ENCODE peak calls at places on chromosomes 4 and X, in four cellular contexts. M is CD4-positive, alpha-beta T cell; T is left ventricle myocardium inferior; D is PC-3. J is an unnamed sample.

GRCh38 chrX:44542567-44543325 is at the start of gene FUNDC1:
- DNase-seq in M (peak), T (peak), D (peak), J (peak)

GRCh38 chr4:81651500-81651899 is 179.8 kb upstream of the RASGEF1B start:
- DNase-seq in M (no peak), T (no peak), D (no peak), J (no peak)

GRCh38 chr4:68951078-68951805 is at the start of gene UGT2A3:
- DNase-seq in M (no peak), T (no peak), D (no peak), J (no peak)

GRCh38 chrX:16100673-16101072 is 22.7 kb upstream of the GRPR start:
- DNase-seq in M (no peak), T (no peak), D (no peak), J (no peak)

GRCh38 chr4:119394826-119395225 is 72.9 kb upstream of the FABP2 start:
- DNase-seq in M (no peak), T (no peak), D (no peak), J (no peak)

GRCh38 chr4:62145276-62145675 is 945.1 kb downstream of the ADGRL3 start:
- DNase-seq in M (no peak), T (no peak), D (no peak), J (no peak)

GRCh38 chr4:102494603-102495002 is 6.6 kb upstream of the NFKB1 start:
- DNase-seq in M (no peak), T (no peak), D (no peak), J (no peak)

GRCh38 chr4:60822986-60823385 is 377.1 kb upstream of the ADGRL3 start:
- DNase-seq in M (no peak), T (no peak), D (no peak), J (no peak)

GRCh38 chrX:134423606-134424005 is 36.4 kb upstream of the HPRT1 start:
- DNase-seq in M (no peak), T (no peak), D (peak), J (peak)

GRCh38 chr4:151865327-151865726 is 104.5 kb upstream of the GATB start:
- DNase-seq in M (no peak), T (peak), D (no peak), J (no peak)

GRCh38 chrX:12799118-12799517 is 7.9 kb downstream of the PRPS2 start:
- DNase-seq in M (no peak), T (no peak), D (no peak), J (no peak)

GRCh38 chr4:180832086-180832485 is 1411.1 kb upstream of the TENM3 start:
- DNase-seq in M (no peak), T (no peak), D (peak), J (no peak)
- TF ChIP-seq CTCF in M (no peak), T (no peak), D (peak), J (no peak)

GRCh38 chr4:122577808-122578781 is 42.8 kb downstream of the IL21 start:
- DNase-seq in M (peak), T (no peak), D (peak), J (peak)

GRCh38 chr4:122576261-122577188 is 44.3 kb downstream of the IL21 start:
- DNase-seq in M (no peak), T (no peak), D (peak), J (peak)

GRCh38 chr4:122577189-122577553 is 43.7 kb downstream of the IL21 start:
- DNase-seq in M (no peak), T (no peak), D (no peak), J (no peak)
- TF ChIP-seq CTCF in M (no peak), T (no peak), D (no peak), J (no peak)

GRCh38 chr4:3677671-3678070 is 88.5 kb upstream of the ADRA2C start:
- DNase-seq in M (no peak), T (no peak), D (no peak), J (no peak)
- TF ChIP-seq CTCF in M (no peak), T (no peak), D (no peak), J (no peak)

GRCh38 chrX:107324493-107325310 is 118.3 kb downstream of the DNAAF6 start:
- DNase-seq in M (no peak), T (no peak), D (peak), J (peak)
- TF ChIP-seq CTCF in M (no peak), T (peak), D (peak), J (no peak)

DNA sequence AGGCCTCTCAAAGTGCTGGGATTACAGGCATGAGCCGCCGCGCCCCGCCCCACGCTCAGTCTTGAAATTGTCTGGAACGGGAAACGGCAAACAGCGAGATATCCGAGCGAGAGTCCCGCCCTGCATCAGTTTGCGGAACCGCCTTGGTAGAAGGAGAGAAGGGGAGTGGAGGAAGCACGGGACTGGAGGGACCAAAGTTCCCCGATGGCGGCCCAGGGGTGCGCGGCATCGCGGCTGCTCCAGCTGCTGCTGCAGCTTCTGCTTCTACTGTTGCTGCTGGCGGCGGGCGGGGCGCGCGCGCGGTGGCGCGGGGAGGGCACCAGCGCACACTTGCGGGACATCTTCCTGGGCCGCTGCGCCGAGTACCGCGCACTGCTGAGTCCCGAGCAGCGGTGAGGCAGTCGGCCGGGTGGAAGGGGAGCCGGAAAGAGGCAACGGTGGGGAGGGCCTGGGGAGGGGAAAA is at the start of gene BST1:
- DNase-seq in M (peak), T (peak), D (no peak), J (no peak)
- TF ChIP-seq CTCF in M (no peak), T (no peak), D (no peak), J (no peak)

J was measured in RWPE1.